ENCODE peak calls at places on chromosomes 13 and 19, in four cellular contexts. G, B, R and J are unnamed samples.

GRCh38 chr19:45591004-45591637 is 6.5 kb upstream of the OPA3 start:
- DNase-seq in G (no peak), R (no peak), B (peak), J (no peak)

GRCh38 chr19:35736913-35737886 is 5.1 kb downstream of the IGFLR1 start:
- DNase-seq in B (no peak), R (no peak), G (no peak), J (no peak)

GRCh38 chr19:16315825-16316505 is 8.7 kb upstream of the KLF2 start:
- DNase-seq in B (no peak), G (no peak), R (peak), J (peak)

GRCh38 chr19:47641891-47642485 is 33.1 kb downstream of the BICRA start:
- DNase-seq in R (no peak), G (no peak), B (no peak), J (no peak)

GRCh38 chr13:110305949-110306339 is 1.0 kb downstream of the COL4A1 start:
- DNase-seq in B (no peak), G (no peak), R (no peak), J (no peak)

GRCh38 chr13:76527041-76527440 is 359.2 kb downstream of the KCTD12 start:
- DNase-seq in B (no peak), G (no peak), R (no peak), J (no peak)

GRCh38 chr13:30052127-30052526 is 201.7 kb upstream of the UBL3 start:
- DNase-seq in B (no peak), R (no peak), G (no peak), J (no peak)

GRCh38 chr19:33667141-33667540 is 45.4 kb downstream of the CHST8 start:
- DNase-seq in G (peak), R (no peak), B (no peak), J (no peak)

GRCh38 chr19:16378291-16378889 is 53.8 kb downstream of the KLF2 start:
- DNase-seq in B (no peak), G (no peak), R (no peak), J (no peak)

GRCh38 chr13:49098771-49099512 is 121.2 kb upstream of the MLNR start:
- DNase-seq in R (no peak), G (no peak), B (no peak), J (no peak)

GRCh38 chr19:47176627-47177090 is 46.0 kb downstream of the SAE1 start:
- DNase-seq in B (no peak), G (no peak), R (peak), J (no peak)

GRCh38 chr19:53824134-53824611 is at the start of gene NLRP12:
- DNase-seq in R (no peak), G (no peak), B (peak), J (no peak)

GRCh38 chr19:23393121-23393520 is 2.1 kb downstream of the ZNF91 start:
- DNase-seq in G (no peak), B (no peak), R (no peak), J (no peak)